ENCODE peak calls at places on chromosome 5, in four cellular contexts. I is thoracic aorta; N is CD4-positive, alpha-beta T cell; L is stomach. Z is an unnamed sample.

GRCh38 chr5:154517181-154517580 is 39.2 kb upstream of the HAND1 start:
- DNase-seq in N (no peak), I (no peak), L (no peak), Z (no peak)

GRCh38 chr5:140882591-140882899 is 621 bp downstream of the PCDHA13 start:
- DNase-seq in N (no peak), I (no peak), L (no peak), Z (no peak)

GRCh38 chr5:59152701-59153245 is 569.9 kb downstream of the RAB3C start:
- DNase-seq in L (no peak), N (no peak), I (no peak), Z (no peak)

GRCh38 chr5:180868960-180869359 is 7.9 kb upstream of the ZFP62 start:
- DNase-seq in L (peak; percentile 94), N (peak; percentile 50), I (peak; percentile 34), Z (peak; percentile 84)

GRCh38 chr5:127562252-127562651 is 44.8 kb downstream of the PRRC1 start:
- DNase-seq in I (no peak), L (no peak), N (no peak), Z (no peak)

GRCh38 chr5:158739941-158740340 is 359.8 kb downstream of the EBF1 start:
- DNase-seq in N (no peak), L (no peak), I (no peak), Z (no peak)

GRCh38 chr5:80174790-80175189 is 81.1 kb downstream of the SERINC5 start:
- DNase-seq in L (no peak), I (no peak), N (no peak), Z (no peak)

GRCh38 chr5:111976705-111977104 is 219.7 kb upstream of the NREP start:
- DNase-seq in L (no peak), N (no peak), I (no peak), Z (no peak)

GRCh38 chr5:102959055-102959454 is 160.9 kb downstream of the GIN1 start:
- DNase-seq in I (no peak), N (no peak), L (no peak), Z (no peak)

GRCh38 chr5:127011151-127011550 is 19.2 kb downstream of the MARCHF3 start:
- DNase-seq in N (no peak), I (no peak), L (no peak), Z (no peak)

GRCh38 chr5:10690460-10690859 is 70.6 kb downstream of the DAP start:
- DNase-seq in L (no peak), I (no peak), N (no peak), Z (no peak)

GRCh38 chr5:149125386-149125891 is 15.9 kb upstream of the ABLIM3 start:
- DNase-seq in N (no peak), L (peak; percentile 52), I (no peak), Z (no peak)

GRCh38 chr5:14322437-14323187 is 179.5 kb downstream of the TRIO start:
- DNase-seq in N (no peak), L (no peak), I (no peak), Z (no peak)

GRCh38 chr5:82448374-82448773 is 170.2 kb upstream of the RPS23 start:
- DNase-seq in I (no peak), N (no peak), L (no peak), Z (no peak)

GRCh38 chr5:23823521-23823920 is 316.1 kb downstream of the PRDM9 start:
- DNase-seq in I (no peak), N (no peak), L (no peak), Z (no peak)

GRCh38 chr5:175696139-175696854 is 38.4 kb downstream of the HRH2 start:
- DNase-seq in L (peak; percentile 66), N (peak; percentile 79), I (no peak), Z (peak; percentile 89)

GRCh38 chr5:111072949-111073682 is 1.6 kb downstream of the TSLP start:
- DNase-seq in L (peak; percentile 28), N (peak; percentile 36), I (peak; percentile 20), Z (peak; percentile 90)

GRCh38 chr5:66520854-66521253 is 75.3 kb upstream of the MAST4 start:
- DNase-seq in L (no peak), I (no peak), N (no peak), Z (no peak)

GRCh38 chr5:31412324-31412723 is 119.6 kb downstream of the DROSHA start:
- DNase-seq in L (no peak), N (no peak), I (no peak), Z (no peak)

GRCh38 chr5:39605145-39605544 is 180.4 kb upstream of the DAB2 start:
- DNase-seq in I (no peak), N (no peak), L (no peak), Z (no peak)

GRCh38 chr5:131169810-131170539 is 769 bp upstream of the LYRM7 start:
- DNase-seq in N (no peak), L (no peak), I (no peak), Z (no peak)

GRCh38 chr5:168318237-168318636 is 26.8 kb downstream of the WWC1 start:
- DNase-seq in N (no peak), I (no peak), L (no peak), Z (no peak)

GRCh38 chr5:145975361-145976066 is 39.1 kb downstream of the SH3RF2 start:
- DNase-seq in I (peak; percentile 22), N (no peak), L (peak; percentile 37), Z (no peak)

GRCh38 chr5:55923873-55924500 is 70.8 kb downstream of the IL6ST start:
- DNase-seq in I (no peak), L (no peak), N (no peak), Z (no peak)

GRCh38 chr5:169542811-169543210 is 40.8 kb upstream of the SPDL1 start:
- DNase-seq in N (no peak), L (no peak), I (no peak), Z (no peak)

GRCh38 chr5:14908195-14908594 is 36.6 kb upstream of the ANKH start:
- DNase-seq in N (no peak), I (no peak), L (no peak), Z (no peak)

GRCh38 chr5:51380603-51381207 is 2.5 kb upstream of the ISL1 start:
- DNase-seq in I (no peak), N (no peak), L (peak; percentile 41), Z (no peak)

GRCh38 chr5:139741823-139742172 is 53.8 kb upstream of the PSD2 start:
- DNase-seq in N (no peak), L (no peak), I (no peak), Z (no peak)

GRCh38 chr5:1140818-1141189 is 28.9 kb upstream of the SLC12A7 start:
- DNase-seq in L (no peak), I (no peak), N (no peak), Z (no peak)

GRCh38 chr5:133371371-133372155 is 240.8 kb downstream of the FSTL4 start:
- DNase-seq in L (no peak), I (no peak), N (no peak), Z (no peak)

GRCh38 chr5:1659100-1660036 is 135.6 kb upstream of the LPCAT1 start:
- DNase-seq in L (no peak), I (no peak), N (no peak), Z (no peak)

DNA sequence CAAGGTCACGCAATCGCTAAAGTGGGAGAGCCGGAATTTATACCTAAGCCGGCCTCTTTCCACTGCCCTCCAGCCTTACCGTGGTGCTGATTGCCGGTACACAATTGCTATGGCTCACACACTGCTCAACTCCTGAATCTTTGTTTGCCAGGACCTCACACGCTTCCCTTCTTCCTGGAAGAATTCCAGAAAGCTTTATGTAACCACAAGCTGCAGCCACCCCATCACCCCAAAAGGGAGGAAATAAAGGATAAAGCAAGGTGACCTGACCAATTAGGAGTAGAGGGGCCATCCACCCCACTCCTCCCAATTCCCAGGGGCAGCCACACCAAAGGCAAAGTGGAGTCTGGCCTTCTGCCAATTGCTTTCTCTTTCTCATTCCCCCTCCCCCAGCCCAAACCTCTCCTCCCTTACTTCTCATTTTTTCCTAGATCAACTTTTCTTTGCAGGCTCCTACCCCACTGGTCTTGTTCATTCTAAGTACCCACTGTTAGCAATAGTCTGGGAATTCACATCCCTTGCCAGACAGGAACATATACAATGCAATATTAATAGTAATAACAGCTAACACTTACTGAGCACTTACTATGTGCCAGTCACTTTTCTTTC is 18.0 kb upstream of the CDC23 start:
- DNase-seq in I (no peak), L (peak; percentile 50), N (no peak), Z (no peak)
- H3K27ac ChIP-seq in I (no peak overlapping the region), L (no peak overlapping the region), N (no peak overlapping the region), Z (no peak overlapping the region)

DNA sequence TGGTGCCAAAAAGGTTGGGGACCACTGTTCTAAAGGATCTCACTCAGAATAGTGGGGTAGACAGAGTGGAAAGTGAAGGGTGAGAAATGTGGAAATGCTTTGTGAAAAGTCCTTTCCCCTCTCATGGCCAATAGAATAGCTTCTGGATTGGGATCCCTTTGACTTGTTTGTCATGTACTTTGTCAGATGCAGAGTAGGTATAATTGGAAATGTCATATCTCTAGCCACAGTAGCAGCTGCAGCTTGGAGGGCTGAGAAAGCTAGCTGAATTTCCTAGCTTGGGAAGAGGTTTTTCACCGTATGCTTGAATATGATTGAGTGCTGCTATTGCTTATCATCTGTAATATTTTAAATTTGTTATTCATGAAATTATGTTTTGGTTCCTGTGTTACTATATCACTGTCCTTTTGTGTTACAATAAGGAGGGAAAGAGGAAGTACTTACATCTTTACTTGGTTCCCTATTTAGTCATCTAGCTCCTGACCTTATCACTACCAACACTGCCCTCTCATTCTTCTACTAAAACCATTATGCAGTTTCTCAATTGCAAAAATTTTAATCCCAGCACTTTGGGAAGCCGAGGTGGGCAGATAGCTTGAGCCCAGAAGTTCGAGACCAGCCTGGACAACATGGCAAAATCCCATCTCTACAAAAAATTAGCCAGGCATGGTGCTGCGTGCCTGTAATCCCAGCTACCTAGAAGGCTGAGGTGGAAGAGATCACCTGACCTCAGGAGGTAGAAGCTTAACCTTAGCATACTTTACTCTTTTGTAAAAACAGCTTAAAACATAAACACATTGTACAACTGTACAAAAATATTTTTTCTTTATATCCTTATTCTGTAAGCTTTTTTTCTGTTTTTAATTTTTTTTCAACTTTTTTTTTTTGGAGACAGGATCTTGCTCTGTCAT is 12.4 kb downstream of the SLC30A5 start:
- DNase-seq in L (no peak), N (no peak), I (no peak), Z (no peak)
- H3K27ac ChIP-seq in L (no peak overlapping the region), N (no peak overlapping the region), I (no peak overlapping the region), Z (no peak overlapping the region)

GRCh38 chr5:137876101-137876500 is 8.4 kb downstream of the MYOT start:
- DNase-seq in N (no peak), I (no peak), L (no peak), Z (no peak)

DNA sequence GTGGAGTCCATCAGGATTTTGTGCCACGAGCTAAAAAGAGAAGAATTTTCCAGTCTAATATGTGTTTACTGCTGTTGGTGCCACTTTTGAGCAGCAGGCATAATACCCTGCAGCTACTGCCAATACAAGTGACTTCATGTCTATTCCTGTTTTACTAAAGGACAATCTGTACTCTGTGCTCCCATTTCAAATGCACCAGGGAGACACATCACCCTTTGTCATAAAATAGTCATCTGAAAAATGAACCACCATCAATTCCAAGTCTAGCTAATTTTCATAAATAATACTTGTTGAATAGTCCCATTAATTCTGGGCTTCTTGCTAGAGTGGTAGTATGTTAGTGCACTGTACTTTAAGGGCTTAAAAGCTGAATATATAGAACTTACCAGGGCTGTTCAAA is 8.9 kb upstream of the PKD2L2 start:
- DNase-seq in I (no peak), N (no peak), L (no peak), Z (no peak)
- H3K27ac ChIP-seq in I (peak overlapping the region; percentile 83), N (no peak overlapping the region), L (no peak overlapping the region), Z (no peak overlapping the region)

DNA sequence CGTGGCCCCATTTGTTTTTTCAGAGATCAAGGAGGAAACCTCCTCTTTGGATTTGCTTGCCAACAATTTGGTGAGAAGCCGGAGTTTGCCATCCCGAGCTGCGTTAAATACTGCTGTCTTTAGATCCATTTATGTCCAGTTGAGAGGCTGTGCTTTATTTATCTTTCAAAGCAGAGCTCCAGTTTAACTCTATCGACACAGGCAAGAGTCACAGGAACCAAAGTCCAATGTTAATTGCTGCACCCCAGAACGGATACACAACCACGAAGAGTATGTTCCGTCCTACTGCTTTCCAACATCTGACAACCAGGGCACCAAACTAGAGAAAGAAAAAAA is 1.2 kb downstream of the FEM1C start:
- DNase-seq in L (no peak), I (no peak), N (no peak), Z (no peak)
- H3K27ac ChIP-seq in L (peak overlapping the region; percentile 99), I (peak overlapping the region; percentile 99), N (peak overlapping the region; percentile 95), Z (peak overlapping the region; percentile 98)

Z was measured in upper lobe of left lung.